ENCODE peak calls at places on chromosomes 7 and 10, in ten cellular contexts. T is neural progenitor cell, K is IMR-90, I is A549, R is transverse colon, F is hepatocyte, Y is psoas muscle, H is fibroblast of lung, W is OCI-LY7, N is left ventricle myocardium inferior. X is an unnamed sample.

GRCh38 chr10:77741746-77742145 is 104.1 kb upstream of the KCNMA1 start:
- DNase-seq in H (peak), F (no peak), W (no peak), Y (no peak), T (no peak), N (no peak), K (peak), R (no peak), I (no peak), X (no peak)

GRCh38 chr7:36509962-36510361 is 120.3 kb downstream of the ANLN start:
- DNase-seq in Y (no peak), T (no peak), H (no peak), W (no peak), N (no peak), R (no peak), I (no peak), F (no peak), K (no peak), X (no peak)

GRCh38 chr10:107152087-107152486 is 12.4 kb downstream of the SORCS1 start:
- DNase-seq in K (no peak), T (no peak), F (no peak), W (no peak), R (no peak), H (no peak), I (no peak), Y (no peak), N (no peak), X (no peak)

GRCh38 chr10:75679546-75679945 is 248.1 kb downstream of the LRMDA start:
- DNase-seq in H (peak), W (no peak), R (no peak), N (no peak), I (no peak), Y (no peak), K (no peak), T (no peak), F (no peak), X (no peak)

GRCh38 chr7:129781128-129781855 is 169.8 kb downstream of the NRF1 start:
- DNase-seq in R (no peak), T (no peak), N (no peak), F (no peak), K (no peak), I (no peak), H (no peak), Y (no peak), W (peak), X (no peak)

GRCh38 chr7:135349746-135350145 is 116.1 kb downstream of the STRA8 start:
- DNase-seq in W (no peak), N (no peak), F (no peak), Y (no peak), I (no peak), T (no peak), R (no peak), K (peak), H (no peak), X (no peak)

GRCh38 chr10:43138757-43139241 is 554 bp downstream of the CSGALNACT2 start:
- DNase-seq in T (no peak), Y (no peak), K (peak), W (peak), R (peak), H (peak), I (peak), N (no peak), F (no peak), X (peak)

GRCh38 chr10:88820990-88821389 is 18.5 kb downstream of the LIPM start:
- DNase-seq in K (peak), R (no peak), I (no peak), N (no peak), W (no peak), H (peak), F (peak), T (no peak), Y (no peak), X (no peak)

GRCh38 chr7:101705327-101705726 is 76.2 kb upstream of the MYL10 start:
- DNase-seq in Y (no peak), K (peak), R (no peak), W (no peak), T (no peak), N (no peak), H (no peak), F (no peak), I (no peak), X (no peak)

GRCh38 chr7:69457912-69458491 is 140.3 kb upstream of the AUTS2 start:
- DNase-seq in T (peak), I (no peak), R (no peak), Y (peak), W (no peak), K (no peak), N (peak), F (peak), H (no peak), X (no peak)

DNA sequence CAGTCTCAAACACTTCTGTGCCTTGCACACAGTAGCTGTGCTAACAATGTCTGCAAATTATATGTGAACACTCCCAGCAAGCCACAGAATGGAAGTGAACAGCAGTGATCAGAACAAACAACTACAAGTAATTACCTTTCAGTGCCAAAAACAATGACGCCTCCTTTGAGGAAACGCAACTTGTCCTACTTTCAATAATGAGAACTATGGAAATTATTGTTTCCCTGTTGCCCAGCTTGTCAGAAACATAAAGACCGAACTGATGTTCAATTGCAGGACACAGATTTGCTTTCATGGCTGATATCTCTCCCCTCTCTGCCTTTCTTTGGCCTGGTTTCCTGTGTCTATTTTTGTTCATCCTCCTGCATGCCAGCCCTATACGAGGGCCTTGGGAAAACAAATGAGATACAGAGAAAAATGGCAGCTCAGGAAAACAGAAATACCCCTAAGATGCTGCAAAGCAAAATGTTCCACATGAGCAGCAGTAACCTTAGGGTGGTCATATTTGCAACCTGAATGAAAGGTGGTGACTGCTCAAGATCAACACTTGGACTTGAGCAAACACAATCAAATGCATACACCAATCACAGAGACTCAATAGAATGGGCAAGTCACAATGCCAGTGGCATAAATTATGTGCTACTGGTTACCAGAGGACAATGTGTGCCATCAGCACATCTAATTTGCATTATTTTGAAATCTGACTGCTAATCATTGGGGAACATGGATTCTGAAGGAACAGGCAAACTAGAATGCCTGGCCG is 26.8 kb downstream of the COBL start:
- DNase-seq in Y (no peak), F (no peak), N (no peak), I (no peak), R (no peak), W (no peak), T (no peak), H (no peak), K (no peak), X (no peak)
- H3K27ac ChIP-seq in Y (peak), F (peak), N (peak), I (no peak), R (peak), W (no peak), T (no peak), H (no peak), K (no peak), X (no peak)

GRCh38 chr10:119199231-119199992 is 8.0 kb upstream of the GRK5 start:
- DNase-seq in Y (peak), K (peak), R (peak), T (peak), F (peak), I (peak), N (peak), H (peak), W (peak), X (peak)

GRCh38 chr10:119206603-119207366 is 586 bp upstream of the GRK5 start:
- DNase-seq in I (peak), W (peak), T (peak), N (peak), F (peak), K (peak), R (peak), H (peak), Y (peak), X (peak)

GRCh38 chr10:119201233-119201632 is 6.1 kb upstream of the GRK5 start:
- DNase-seq in W (no peak), N (no peak), K (no peak), T (no peak), F (no peak), H (no peak), R (no peak), I (no peak), Y (no peak), X (no peak)

GRCh38 chr10:119205926-119206602 is 1.3 kb upstream of the GRK5 start:
- DNase-seq in Y (peak), F (peak), K (no peak), W (peak), N (peak), H (no peak), R (peak), I (peak), T (peak), X (peak)

GRCh38 chr10:119203006-119203405 is 4.4 kb upstream of the GRK5 start:
- DNase-seq in T (no peak), I (no peak), Y (no peak), R (no peak), W (no peak), K (peak), H (peak), F (no peak), N (no peak), X (no peak)
- H3K27ac ChIP-seq in T (no peak), I (no peak), Y (no peak), R (no peak), W (no peak), K (no peak), H (no peak), F (no peak), N (peak), X (no peak)

DNA sequence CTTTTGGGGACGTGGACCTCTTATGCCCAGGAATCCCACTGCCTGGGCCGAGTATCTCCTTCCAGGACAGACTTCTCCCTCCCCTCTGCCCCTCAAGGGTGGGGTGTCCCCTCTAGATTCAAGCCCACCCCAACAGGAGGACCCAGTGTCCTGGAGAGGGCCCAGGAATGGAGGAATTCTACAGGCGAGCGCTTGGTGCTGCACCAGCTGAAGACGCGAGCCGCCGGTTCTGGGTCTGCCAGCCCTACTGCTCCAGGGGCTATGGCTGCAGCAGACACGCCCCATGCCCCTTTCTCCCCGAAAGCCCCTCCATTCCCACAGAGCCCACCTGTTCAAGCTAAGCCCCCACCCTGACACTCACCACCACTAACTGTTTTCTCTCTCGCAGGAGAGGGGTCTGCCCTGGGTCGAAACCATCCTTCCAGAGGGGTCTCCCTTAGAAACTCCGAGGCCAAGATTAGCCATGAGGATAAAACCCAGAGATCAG is 8.6 kb downstream of the CRYGN start:
- DNase-seq in H (no peak), I (no peak), N (no peak), W (no peak), Y (no peak), K (no peak), T (no peak), F (no peak), R (no peak), X (no peak)
- H3K27ac ChIP-seq in H (no peak), I (peak), N (no peak), W (no peak), Y (no peak), K (no peak), T (no peak), F (no peak), R (no peak), X (no peak)

DNA sequence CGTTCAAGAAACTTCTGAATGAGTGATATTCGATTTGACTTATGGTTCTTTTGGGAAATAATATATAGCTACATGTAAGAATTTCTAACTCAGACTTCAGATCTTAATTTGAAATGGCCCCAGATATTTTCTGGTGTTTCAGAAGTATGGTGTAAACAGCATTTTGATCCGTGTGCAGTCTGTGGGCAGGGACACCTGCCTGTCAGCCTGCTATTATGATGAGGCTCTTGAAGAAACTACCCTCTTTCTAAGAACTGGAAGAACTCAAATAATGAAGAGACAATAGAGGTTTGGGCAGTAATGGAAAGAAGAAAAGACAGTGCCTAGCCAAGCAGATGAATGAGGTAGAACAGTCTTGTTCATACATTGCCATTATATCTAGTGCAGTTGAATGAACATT is 256.6 kb downstream of the ARHGAP21 start:
- DNase-seq in Y (no peak), K (no peak), H (peak), W (no peak), T (no peak), N (no peak), R (no peak), I (no peak), F (no peak), X (no peak)
- H3K27ac ChIP-seq in Y (peak), K (peak), H (no peak), W (no peak), T (no peak), N (no peak), R (peak), I (peak), F (peak), X (no peak)

GRCh38 chr7:30471205-30471604 is 7.4 kb downstream of the NOD1 start:
- DNase-seq in R (no peak), T (no peak), K (no peak), H (no peak), F (no peak), Y (no peak), I (no peak), W (peak), N (no peak), X (no peak)
- H3K27ac ChIP-seq in R (peak), T (no peak), K (peak), H (peak), F (peak), Y (peak), I (peak), W (no peak), N (peak), X (peak)

DNA sequence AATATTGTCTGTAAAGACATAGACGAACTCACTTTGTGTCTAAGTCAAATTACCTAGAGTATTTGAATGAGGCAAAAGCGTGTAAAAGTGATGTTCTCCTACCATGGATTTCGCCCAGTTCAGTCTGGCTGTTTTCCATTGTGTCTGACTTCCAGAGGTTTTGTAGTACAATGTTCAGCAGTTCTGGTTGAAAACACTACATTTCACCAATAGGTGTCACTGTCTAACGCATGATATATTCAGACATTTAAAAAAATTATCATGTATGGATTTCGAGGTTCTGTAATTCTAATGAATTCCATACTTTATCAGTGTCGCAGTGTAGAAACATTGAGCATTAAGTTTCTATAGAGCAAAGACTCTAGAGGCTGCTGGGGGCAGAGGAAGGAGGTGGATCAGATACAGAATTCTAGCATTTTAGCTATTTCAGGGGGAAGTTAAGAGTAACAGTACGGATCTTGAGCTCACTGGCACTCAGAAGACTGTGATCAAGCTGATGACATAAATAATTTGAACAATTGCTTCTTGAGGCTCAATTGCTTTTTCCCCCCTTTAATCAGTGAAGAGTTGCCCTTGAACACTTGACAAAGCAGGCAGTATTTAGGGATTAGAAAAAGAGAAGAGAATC is 196.9 kb upstream of the RHOBTB1 start:
- DNase-seq in H (peak), T (peak), R (no peak), F (peak), K (peak), I (peak), Y (no peak), N (no peak), W (peak), X (no peak)
- H3K27ac ChIP-seq in H (no peak), T (no peak), R (no peak), F (no peak), K (no peak), I (no peak), Y (no peak), N (no peak), W (no peak), X (no peak)

GRCh38 chr10:57694956-57695605 is 572.6 kb downstream of the IPMK start:
- DNase-seq in K (peak), H (no peak), R (no peak), N (no peak), I (no peak), W (no peak), T (no peak), Y (no peak), F (no peak), X (no peak)

GRCh38 chr10:57696641-57697040 is 571.1 kb downstream of the IPMK start:
- DNase-seq in Y (no peak), H (peak), N (no peak), R (no peak), W (no peak), I (peak), T (no peak), K (peak), F (peak), X (no peak)

DNA sequence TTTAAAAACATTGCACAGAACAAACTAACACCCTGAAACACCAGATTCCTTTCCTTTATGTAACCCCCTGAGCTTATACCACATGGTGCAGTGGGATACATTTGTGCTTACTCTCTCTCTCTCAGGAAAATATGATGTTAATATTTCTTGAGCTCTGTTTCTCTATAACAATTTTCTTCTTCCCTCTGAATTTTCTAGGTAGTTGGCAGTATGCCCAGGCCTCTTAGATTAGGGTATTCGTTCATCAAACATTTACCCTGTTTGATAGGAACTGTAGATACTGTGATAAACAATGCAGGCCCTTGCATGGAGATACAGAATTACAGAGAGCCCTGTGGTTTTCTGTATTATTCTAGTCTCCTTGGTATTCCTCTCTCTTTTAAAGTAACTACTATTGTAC is 567.8 kb downstream of the IPMK start:
- DNase-seq in N (no peak), Y (no peak), H (no peak), K (peak), R (no peak), T (no peak), I (peak), W (no peak), F (no peak), X (no peak)
- H3K27ac ChIP-seq in N (no peak), Y (no peak), H (no peak), K (no peak), R (no peak), T (no peak), I (peak), W (no peak), F (peak), X (no peak)

X was measured in aorta.